ENCODE peak calls at places on chromosomes 4 and X, in nine cellular contexts. One of them, this sample, is unnamed.

GRCh38 chrX:19576742-19577141 is 61.4 kb upstream of the MAP3K15 start:
- DNase-seq in left lung: no peak
- DNase-seq in uterus: no peak
- DNase-seq in fibroblast of lung: no peak
- DNase-seq in lung: no peak
- DNase-seq in pancreas: no peak
- DNase-seq in brain microvascular endothelial cell: no peak
- DNase-seq in endodermal cell: no peak
- DNase-seq in spleen: no peak
- DNase-seq in this sample: no peak

GRCh38 chr4:152690706-152691651 is 11.2 kb upstream of the TMEM154 start:
- DNase-seq in left lung: no peak
- DNase-seq in uterus: no peak
- DNase-seq in fibroblast of lung: peak; percentile 49
- DNase-seq in lung: no peak
- DNase-seq in pancreas: no peak
- DNase-seq in brain microvascular endothelial cell: no peak
- DNase-seq in endodermal cell: no peak
- DNase-seq in spleen: no peak
- DNase-seq in this sample: no peak

GRCh38 chr4:174318829-174319764 is 35.4 kb downstream of the CEP44 start:
- DNase-seq in left lung: no peak
- DNase-seq in uterus: no peak
- DNase-seq in fibroblast of lung: peak; percentile 36
- DNase-seq in lung: no peak
- DNase-seq in pancreas: no peak
- DNase-seq in brain microvascular endothelial cell: no peak
- DNase-seq in endodermal cell: peak; percentile 58
- DNase-seq in spleen: no peak
- DNase-seq in this sample: no peak

GRCh38 chrX:48794340-48794920 is 7.4 kb upstream of the HDAC6 start:
- DNase-seq in left lung: no peak
- DNase-seq in uterus: no peak
- DNase-seq in fibroblast of lung: no peak
- DNase-seq in lung: no peak
- DNase-seq in pancreas: no peak
- DNase-seq in brain microvascular endothelial cell: no peak
- DNase-seq in endodermal cell: no peak
- DNase-seq in spleen: no peak
- DNase-seq in this sample: no peak

GRCh38 chr4:27662426-27662825 is 801.8 kb downstream of the STIM2 start:
- DNase-seq in left lung: no peak
- DNase-seq in uterus: no peak
- DNase-seq in fibroblast of lung: no peak
- DNase-seq in lung: no peak
- DNase-seq in pancreas: no peak
- DNase-seq in brain microvascular endothelial cell: no peak
- DNase-seq in endodermal cell: no peak
- DNase-seq in spleen: no peak
- DNase-seq in this sample: no peak

GRCh38 chr4:159016527-159017137 is 86.2 kb upstream of the RAPGEF2 start:
- DNase-seq in left lung: no peak
- DNase-seq in uterus: peak; percentile 24
- DNase-seq in fibroblast of lung: peak; percentile 39
- DNase-seq in lung: no peak
- DNase-seq in pancreas: no peak
- DNase-seq in brain microvascular endothelial cell: no peak
- DNase-seq in endodermal cell: peak; percentile 88
- DNase-seq in spleen: no peak
- DNase-seq in this sample: no peak

GRCh38 chrX:37685452-37686347 is at the start of gene XK:
- DNase-seq in left lung: peak; percentile 55
- DNase-seq in uterus: peak; percentile 28
- DNase-seq in fibroblast of lung: peak; percentile 20
- DNase-seq in lung: peak; percentile 44
- DNase-seq in pancreas: peak; percentile 64
- DNase-seq in brain microvascular endothelial cell: peak; percentile 5
- DNase-seq in endodermal cell: peak; percentile 87
- DNase-seq in spleen: peak; percentile 81
- DNase-seq in this sample: peak; percentile 76

GRCh38 chrX:13627306-13627705 is 25.6 kb upstream of the TCEANC start:
- DNase-seq in left lung: no peak
- DNase-seq in uterus: no peak
- DNase-seq in fibroblast of lung: no peak
- DNase-seq in lung: no peak
- DNase-seq in pancreas: no peak
- DNase-seq in brain microvascular endothelial cell: no peak
- DNase-seq in endodermal cell: no peak
- DNase-seq in spleen: no peak
- DNase-seq in this sample: no peak

GRCh38 chrX:100194073-100194775 is 215.8 kb downstream of the PCDH19 start:
- DNase-seq in left lung: no peak
- DNase-seq in uterus: no peak
- DNase-seq in fibroblast of lung: no peak
- DNase-seq in lung: no peak
- DNase-seq in pancreas: no peak
- DNase-seq in brain microvascular endothelial cell: no peak
- DNase-seq in endodermal cell: no peak
- DNase-seq in spleen: no peak
- DNase-seq in this sample: no peak

GRCh38 chrX:132277953-132278614 is 58.8 kb upstream of the RAP2C start:
- DNase-seq in left lung: no peak
- DNase-seq in uterus: no peak
- DNase-seq in fibroblast of lung: no peak
- DNase-seq in lung: no peak
- DNase-seq in pancreas: peak; percentile 67
- DNase-seq in brain microvascular endothelial cell: no peak
- DNase-seq in endodermal cell: no peak
- DNase-seq in spleen: no peak
- DNase-seq in this sample: no peak

GRCh38 chr4:86720508-86721068 is 126.5 kb downstream of the PTPN13 start:
- DNase-seq in left lung: no peak
- DNase-seq in uterus: no peak
- DNase-seq in fibroblast of lung: peak; percentile 61
- DNase-seq in lung: no peak
- DNase-seq in pancreas: no peak
- DNase-seq in brain microvascular endothelial cell: peak; percentile 11
- DNase-seq in endodermal cell: no peak
- DNase-seq in spleen: no peak
- DNase-seq in this sample: no peak

GRCh38 chr4:97646997-97647396 is 496.3 kb downstream of the STPG2 start:
- DNase-seq in left lung: no peak
- DNase-seq in uterus: no peak
- DNase-seq in fibroblast of lung: peak; percentile 58
- DNase-seq in lung: no peak
- DNase-seq in pancreas: no peak
- DNase-seq in brain microvascular endothelial cell: peak; percentile 20
- DNase-seq in endodermal cell: no peak
- DNase-seq in spleen: peak; percentile 23
- DNase-seq in this sample: peak; percentile 64

GRCh38 chr4:108425988-108426387 is 194.4 kb upstream of the RPL34 start:
- DNase-seq in left lung: no peak
- DNase-seq in uterus: no peak
- DNase-seq in fibroblast of lung: peak; percentile 94
- DNase-seq in lung: no peak
- DNase-seq in pancreas: no peak
- DNase-seq in brain microvascular endothelial cell: peak; percentile 55
- DNase-seq in endodermal cell: no peak
- DNase-seq in spleen: no peak
- DNase-seq in this sample: no peak

GRCh38 chrX:106302304-106302703 is 134.2 kb downstream of the PWWP3B start:
- DNase-seq in left lung: no peak
- DNase-seq in uterus: no peak
- DNase-seq in fibroblast of lung: peak; percentile 75
- DNase-seq in lung: no peak
- DNase-seq in pancreas: no peak
- DNase-seq in brain microvascular endothelial cell: peak; percentile 28
- DNase-seq in endodermal cell: no peak
- DNase-seq in spleen: no peak
- DNase-seq in this sample: no peak

GRCh38 chrX:140744085-140744484 is 34.5 kb downstream of the LINC00632 start:
- DNase-seq in left lung: no peak
- DNase-seq in uterus: no peak
- DNase-seq in fibroblast of lung: peak; percentile 48
- DNase-seq in lung: no peak
- DNase-seq in pancreas: no peak
- DNase-seq in brain microvascular endothelial cell: no peak
- DNase-seq in endodermal cell: no peak
- DNase-seq in spleen: no peak
- DNase-seq in this sample: no peak

GRCh38 chr4:52015366-52015765 is 4.8 kb downstream of the LRRC66 start:
- DNase-seq in left lung: no peak
- DNase-seq in uterus: no peak
- DNase-seq in fibroblast of lung: peak; percentile 5
- DNase-seq in lung: no peak
- DNase-seq in pancreas: no peak
- DNase-seq in brain microvascular endothelial cell: no peak
- DNase-seq in endodermal cell: no peak
- DNase-seq in spleen: no peak
- DNase-seq in this sample: no peak
- H3K36me3 ChIP-seq in left lung: no peaks in the 10 kb centered on the region
- H3K36me3 ChIP-seq in uterus: no peaks in the 10 kb centered on the region
- H3K36me3 ChIP-seq in fibroblast of lung: no peaks in the 10 kb centered on the region
- H3K36me3 ChIP-seq in lung: no peaks in the 10 kb centered on the region
- H3K36me3 ChIP-seq in pancreas: no peaks in the 10 kb centered on the region
- H3K36me3 ChIP-seq in brain microvascular endothelial cell: no peaks in the 10 kb centered on the region
- H3K36me3 ChIP-seq in endodermal cell: peaks cover 5% of the 10 kb centered on the region
- H3K36me3 ChIP-seq in spleen: no peaks in the 10 kb centered on the region
- H3K36me3 ChIP-seq in this sample: peaks cover 18% of the 10 kb centered on the region

GRCh38 chr4:42151568-42152506 is 618 bp downstream of the BEND4 start:
- DNase-seq in left lung: peak; percentile 37
- DNase-seq in uterus: no peak
- DNase-seq in fibroblast of lung: no peak
- DNase-seq in lung: no peak
- DNase-seq in pancreas: no peak
- DNase-seq in brain microvascular endothelial cell: no peak
- DNase-seq in endodermal cell: peak; percentile 96
- DNase-seq in spleen: peak; percentile 92
- DNase-seq in this sample: no peak

GRCh38 chr4:42152507-42153504 is at the start of gene BEND4:
- DNase-seq in left lung: no peak
- DNase-seq in uterus: no peak
- DNase-seq in fibroblast of lung: no peak
- DNase-seq in lung: no peak
- DNase-seq in pancreas: no peak
- DNase-seq in brain microvascular endothelial cell: no peak
- DNase-seq in endodermal cell: peak; percentile 61
- DNase-seq in spleen: no peak
- DNase-seq in this sample: no peak

GRCh38 chr4:42149004-42149403 is 3.5 kb downstream of the BEND4 start:
- DNase-seq in left lung: no peak
- DNase-seq in uterus: no peak
- DNase-seq in fibroblast of lung: no peak
- DNase-seq in lung: no peak
- DNase-seq in pancreas: no peak
- DNase-seq in brain microvascular endothelial cell: no peak
- DNase-seq in endodermal cell: no peak
- DNase-seq in spleen: no peak
- DNase-seq in this sample: no peak

GRCh38 chr4:42150653-42151567 is 1.5 kb downstream of the BEND4 start:
- DNase-seq in left lung: no peak
- DNase-seq in uterus: no peak
- DNase-seq in fibroblast of lung: no peak
- DNase-seq in lung: no peak
- DNase-seq in pancreas: no peak
- DNase-seq in brain microvascular endothelial cell: no peak
- DNase-seq in endodermal cell: peak; percentile 47
- DNase-seq in spleen: peak; percentile 86
- DNase-seq in this sample: no peak

DNA sequence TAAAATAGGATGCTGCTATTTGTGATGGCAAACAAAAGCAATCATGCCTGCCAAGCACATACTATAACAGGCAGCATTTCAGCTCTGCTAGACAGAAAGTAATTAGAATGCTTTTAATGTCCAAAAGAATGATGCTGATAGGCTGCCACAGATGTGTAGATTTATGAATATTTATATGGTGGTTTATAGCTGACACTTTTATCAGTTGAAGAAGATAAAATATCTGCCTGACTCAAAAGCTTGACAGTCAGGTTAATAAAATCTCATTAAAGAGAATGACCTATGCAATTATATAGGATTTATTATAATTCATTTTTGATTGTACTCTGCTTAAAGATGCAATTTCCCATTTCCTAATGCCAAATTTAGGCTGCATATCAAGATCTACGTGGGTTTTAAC is 4.0 kb downstream of the BEND4 start:
- DNase-seq in left lung: no peak
- DNase-seq in uterus: no peak
- DNase-seq in fibroblast of lung: no peak
- DNase-seq in lung: no peak
- DNase-seq in pancreas: no peak
- DNase-seq in brain microvascular endothelial cell: no peak
- DNase-seq in endodermal cell: no peak
- DNase-seq in spleen: no peak
- DNase-seq in this sample: no peak
- H3K36me3 ChIP-seq in left lung: no peaks in the 10 kb centered on the region
- H3K36me3 ChIP-seq in uterus: no peaks in the 10 kb centered on the region
- H3K36me3 ChIP-seq in fibroblast of lung: no peaks in the 10 kb centered on the region
- H3K36me3 ChIP-seq in lung: no peaks in the 10 kb centered on the region
- H3K36me3 ChIP-seq in pancreas: no peaks in the 10 kb centered on the region
- H3K36me3 ChIP-seq in brain microvascular endothelial cell: no peaks in the 10 kb centered on the region
- H3K36me3 ChIP-seq in endodermal cell: no peaks in the 10 kb centered on the region
- H3K36me3 ChIP-seq in spleen: no peaks in the 10 kb centered on the region
- H3K36me3 ChIP-seq in this sample: no peaks in the 10 kb centered on the region

GRCh38 chr4:48898733-48899431 is 7.7 kb downstream of the OCIAD2 start:
- DNase-seq in left lung: no peak
- DNase-seq in uterus: no peak
- DNase-seq in fibroblast of lung: peak; percentile 66
- DNase-seq in lung: no peak
- DNase-seq in pancreas: no peak
- DNase-seq in brain microvascular endothelial cell: peak; percentile 37
- DNase-seq in endodermal cell: no peak
- DNase-seq in spleen: no peak
- DNase-seq in this sample: no peak
- H3K36me3 ChIP-seq in left lung: no peaks in the 10 kb centered on the region
- H3K36me3 ChIP-seq in uterus: no peaks in the 10 kb centered on the region
- H3K36me3 ChIP-seq in fibroblast of lung: no peaks in the 10 kb centered on the region
- H3K36me3 ChIP-seq in lung: no peaks in the 10 kb centered on the region
- H3K36me3 ChIP-seq in pancreas: peaks cover 10% of the 10 kb centered on the region
- H3K36me3 ChIP-seq in brain microvascular endothelial cell: peaks cover 4% of the 10 kb centered on the region
- H3K36me3 ChIP-seq in endodermal cell: peaks cover 23% of the 10 kb centered on the region
- H3K36me3 ChIP-seq in spleen: peaks cover 26% of the 10 kb centered on the region
- H3K36me3 ChIP-seq in this sample: no peaks in the 10 kb centered on the region

DNA sequence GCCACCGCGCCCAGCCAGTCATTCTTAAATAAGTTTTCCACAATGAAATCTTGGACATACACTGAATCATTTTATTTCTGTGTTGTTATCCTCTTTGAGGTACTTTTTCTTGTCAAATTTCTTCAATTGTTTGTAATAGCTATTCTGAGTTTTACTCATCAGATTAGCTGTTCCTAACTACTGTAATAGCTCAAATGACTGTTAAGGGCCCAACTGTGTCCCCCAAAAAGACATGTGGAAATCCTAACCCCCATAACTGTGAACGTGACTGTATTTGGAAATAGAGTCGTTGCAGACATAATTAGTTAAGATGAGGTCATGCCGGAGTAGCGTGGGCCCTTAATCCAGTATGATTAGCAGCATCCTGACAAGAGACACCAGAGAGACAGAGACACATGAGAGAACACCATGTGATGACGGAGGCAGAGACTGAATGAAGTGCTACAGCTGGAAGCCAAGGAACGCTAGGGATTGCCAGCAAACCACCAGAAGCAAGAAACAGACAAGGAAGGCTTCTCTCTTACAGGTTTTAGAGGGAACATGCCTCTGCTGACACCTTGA is 22.9 kb downstream of the ACOT9 start:
- DNase-seq in left lung: no peak
- DNase-seq in uterus: no peak
- DNase-seq in fibroblast of lung: no peak
- DNase-seq in lung: no peak
- DNase-seq in pancreas: no peak
- DNase-seq in brain microvascular endothelial cell: no peak
- DNase-seq in endodermal cell: no peak
- DNase-seq in spleen: no peak
- DNase-seq in this sample: no peak
- H3K36me3 ChIP-seq in left lung: no peaks in the 10 kb centered on the region
- H3K36me3 ChIP-seq in uterus: no peaks in the 10 kb centered on the region
- H3K36me3 ChIP-seq in fibroblast of lung: peaks cover 2% of the 10 kb centered on the region
- H3K36me3 ChIP-seq in lung: peaks cover 13% of the 10 kb centered on the region
- H3K36me3 ChIP-seq in pancreas: no peaks in the 10 kb centered on the region
- H3K36me3 ChIP-seq in brain microvascular endothelial cell: peaks cover 20% of the 10 kb centered on the region
- H3K36me3 ChIP-seq in endodermal cell: peaks cover 16% of the 10 kb centered on the region
- H3K36me3 ChIP-seq in spleen: peaks cover 5% of the 10 kb centered on the region
- H3K36me3 ChIP-seq in this sample: no peaks in the 10 kb centered on the region